ENCODE peak calls at places on chromosome 7, in seven cellular contexts. D is kidney epithelial cell, G is cardiac fibroblast, V is cardiac muscle cell, U is K562, W is RWPE2, C is OCI-LY7. J is an unnamed sample.

GRCh38 chr7:15839415-15840100 is 153.1 kb upstream of the MEOX2 start:
- DNase-seq in V (peak; percentile 76), G (peak; percentile 46), W (no peak), U (no peak), D (no peak), C (no peak), J (peak; percentile 49)

GRCh38 chr7:39958038-39958437 is 8.0 kb downstream of the CDK13 start:
- DNase-seq in V (no peak), U (no peak), C (peak; percentile 44), W (no peak), G (no peak), D (no peak), J (no peak)

GRCh38 chr7:74364061-74364460 is 74.9 kb downstream of the CLIP2 start:
- DNase-seq in C (no peak), U (peak; percentile 56), D (no peak), W (no peak), V (no peak), G (no peak), J (no peak)

GRCh38 chr7:2894118-2894940 is 50.2 kb upstream of the GNA12 start:
- DNase-seq in G (no peak), W (no peak), C (peak; percentile 91), U (no peak), D (no peak), V (no peak), J (no peak)

GRCh38 chr7:127978421-127978820 is 52.8 kb downstream of the LRRC4 start:
- DNase-seq in D (no peak), U (no peak), C (no peak), V (no peak), G (no peak), W (no peak), J (peak; percentile 71)

GRCh38 chr7:129502708-129503685 is 666 bp downstream of the SMKR1 start:
- DNase-seq in G (no peak), U (no peak), C (no peak), W (no peak), V (no peak), D (no peak), J (no peak)

GRCh38 chr7:43869898-43870240 is 552 bp upstream of the MRPS24 start:
- DNase-seq in U (peak; percentile 22), V (peak; percentile 83), G (peak; percentile 96), D (peak; percentile 77), C (no peak), W (no peak), J (peak; percentile 95)

GRCh38 chr7:105215182-105215581 is 173.5 kb downstream of the SRPK2 start:
- DNase-seq in G (no peak), U (no peak), V (no peak), W (no peak), D (no peak), C (no peak), J (no peak)

GRCh38 chr7:82204694-82205093 is 238.9 kb downstream of the CACNA2D1 start:
- DNase-seq in U (no peak), G (peak; percentile 93), C (no peak), W (no peak), V (peak; percentile 72), D (peak; percentile 72), J (peak; percentile 92)

GRCh38 chr7:84614821-84615506 is 420.4 kb upstream of the SEMA3A start:
- DNase-seq in U (no peak), W (no peak), V (peak; percentile 18), C (no peak), G (peak; percentile 54), D (no peak), J (peak; percentile 53)

GRCh38 chr7:106957766-106958165 is 86.7 kb upstream of the PRKAR2B start:
- DNase-seq in C (peak; percentile 20), G (no peak), V (no peak), D (no peak), U (peak; percentile 55), W (no peak), J (no peak)

GRCh38 chr7:29612596-29612995 is 49.0 kb downstream of the PRR15 start:
- DNase-seq in U (no peak), G (peak; percentile 59), D (no peak), W (no peak), V (peak; percentile 5), C (no peak), J (peak; percentile 13)

GRCh38 chr7:38162036-38162435 is 16.0 kb upstream of the STARD3NL start:
- DNase-seq in U (no peak), C (no peak), V (no peak), D (no peak), W (no peak), G (no peak), J (no peak)

GRCh38 chr7:96238474-96238873 is 83.4 kb downstream of the SLC25A13 start:
- DNase-seq in G (no peak), D (no peak), C (no peak), V (peak; percentile 14), W (no peak), U (peak; percentile 87), J (no peak)

GRCh38 chr7:135291809-135292253 is 58.2 kb downstream of the STRA8 start:
- DNase-seq in G (peak; percentile 98), C (no peak), W (peak; percentile 94), U (no peak), V (peak; percentile 28), D (peak; percentile 96), J (peak; percentile 40)

GRCh38 chr7:7920481-7920880 is 48.1 kb upstream of the GLCCI1 start:
- DNase-seq in G (no peak), W (no peak), V (no peak), U (no peak), D (no peak), C (peak; percentile 94), J (no peak)

GRCh38 chr7:6242561-6242960 is 29.9 kb downstream of the CYTH3 start:
- DNase-seq in D (no peak), G (peak; percentile 52), U (no peak), C (no peak), V (no peak), W (no peak), J (no peak)

GRCh38 chr7:96236198-96237039 is 85.5 kb downstream of the SLC25A13 start:
- DNase-seq in W (no peak), C (no peak), V (peak; percentile 96), U (peak; percentile 97), G (peak; percentile 91), D (peak; percentile 79), J (peak; percentile 97)

GRCh38 chr7:32115831-32116230 is 45.6 kb upstream of the PDE1C start:
- DNase-seq in D (peak; percentile 16), G (no peak), U (no peak), W (no peak), V (no peak), C (no peak), J (no peak)

GRCh38 chr7:47690902-47691558 is 109.1 kb upstream of the TNS3 start:
- DNase-seq in W (no peak), U (no peak), D (no peak), C (no peak), V (peak; percentile 56), G (peak; percentile 50), J (peak; percentile 72)

GRCh38 chr7:32299133-32299702 is 191.0 kb downstream of the LSM5 start:
- DNase-seq in C (no peak), W (no peak), G (peak; percentile 1), D (no peak), V (peak; percentile 11), U (peak; percentile 12), J (no peak)

GRCh38 chr7:24907311-24907886 is 72.6 kb downstream of the OSBPL3 start:
- DNase-seq in W (no peak), U (peak; percentile 72), C (no peak), V (peak; percentile 52), G (peak; percentile 69), D (peak; percentile 48), J (peak; percentile 61)

GRCh38 chr7:9148687-9149086 is 715.3 kb downstream of the NXPH1 start:
- DNase-seq in V (no peak), W (no peak), U (no peak), C (no peak), G (no peak), D (no peak), J (no peak)

GRCh38 chr7:150739045-150739432 is 1.8 kb downstream of the GIMAP5 start:
- DNase-seq in D (no peak), G (no peak), V (no peak), U (no peak), C (no peak), W (no peak), J (no peak)
- TF ChIP-seq CTCF in D (no peak), G (no peak), V (no peak), U (peak; percentile 15), C (peak; percentile 42), W (peak; percentile 41), J (no peak)

GRCh38 chr7:100000239-100000638 is 15.2 kb upstream of the ZKSCAN1 start:
- DNase-seq in G (no peak), U (no peak), D (no peak), W (peak; percentile 18), V (no peak), C (no peak), J (no peak)

GRCh38 chr7:99994819-99995218 is 19.0 kb upstream of the AZGP1 start:
- DNase-seq in W (no peak), C (no peak), V (no peak), D (no peak), G (no peak), U (no peak), J (no peak)

GRCh38 chr7:99992330-99993037 is 16.7 kb upstream of the AZGP1 start:
- DNase-seq in G (no peak), W (no peak), V (no peak), C (no peak), U (no peak), D (no peak), J (no peak)

GRCh38 chr7:99997545-99998137 is 17.8 kb upstream of the ZKSCAN1 start:
- DNase-seq in D (no peak), V (peak; percentile 56), U (no peak), C (no peak), G (peak; percentile 33), W (peak; percentile 36), J (peak; percentile 38)

DNA sequence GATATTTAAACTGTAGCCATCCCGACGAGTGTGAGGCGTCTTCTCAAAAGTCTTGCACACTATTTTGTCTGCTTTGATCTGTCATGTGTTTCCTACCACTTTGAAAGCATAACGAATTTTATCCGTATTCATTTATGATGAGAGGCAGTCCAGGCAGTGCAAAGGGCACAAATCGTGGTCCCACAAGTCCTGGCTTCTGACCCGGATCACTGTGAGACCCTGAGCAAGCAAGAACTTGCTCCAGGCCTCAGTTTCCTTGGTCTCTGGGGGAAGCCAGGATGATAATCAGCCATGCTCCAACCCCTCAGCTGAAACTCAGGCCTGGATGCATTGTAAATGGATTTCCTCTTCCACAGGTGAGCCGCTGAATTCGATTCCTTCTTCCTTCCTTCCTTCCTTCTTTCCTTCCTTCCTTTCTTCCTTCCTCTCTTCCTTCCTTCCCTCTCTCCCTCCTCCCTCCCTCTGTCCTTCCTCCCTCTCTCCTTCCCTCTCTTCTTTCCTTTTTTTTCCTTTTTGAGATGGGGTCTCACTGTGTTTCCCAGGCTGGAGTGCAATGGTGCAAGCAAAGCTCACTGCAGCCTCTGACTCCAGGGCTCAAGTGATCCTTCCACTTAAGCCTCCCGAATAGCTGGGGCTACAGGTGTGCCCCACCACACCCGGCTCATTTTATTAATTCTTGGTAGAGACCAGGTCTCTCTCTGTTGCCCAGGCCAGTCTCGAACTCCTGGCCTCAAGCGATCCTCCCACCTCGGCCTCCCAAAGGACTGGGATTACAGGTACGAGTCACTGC is 18.4 kb upstream of the ZKSCAN1 start:
- DNase-seq in D (no peak), G (no peak), C (no peak), W (peak; percentile 16), V (no peak), U (no peak), J (no peak)
- H3K4me3 ChIP-seq in D (peak overlapping the region; percentile 41), G (peak overlapping the region; percentile 37), C (no peak overlapping the region), W (no peak overlapping the region), V (no peak overlapping the region), U (no peak overlapping the region), J (peak overlapping the region; percentile 64)

GRCh38 chr7:99601656-99602310 is 3.7 kb downstream of the TMEM225B start:
- DNase-seq in D (no peak), G (no peak), V (no peak), U (no peak), C (no peak), W (no peak), J (no peak)
- TF ChIP-seq CTCF in D (no peak), G (no peak), V (no peak), U (peak; percentile 44), C (no peak), W (no peak), J (no peak)

GRCh38 chr7:150340024-150340749 is 1.2 kb downstream of the RARRES2 start:
- DNase-seq in D (no peak), V (peak; percentile 86), G (peak; percentile 31), C (no peak), U (no peak), W (no peak), J (peak; percentile 37)
- H3K4me3 ChIP-seq in D (peak overlapping the region; percentile 40), V (no peak overlapping the region), G (peak overlapping the region; percentile 58), C (no peak overlapping the region), U (no peak overlapping the region), W (no peak overlapping the region), J (peak overlapping the region; percentile 34)